ENCODE peak calls at places on chromosomes 16 and 17, in eight cellular contexts. One of them, this sample, is unnamed. For H3K4me1, the result is how much of the 10 kb centered on the place peaks cover.

GRCh38 chr16:77860944-77861343 is 72.6 kb downstream of the VAT1L start:
- DNase-seq in cardiac muscle cell: no peak
- DNase-seq in testis: no peak
- DNase-seq in heart left ventricle: no peak
- DNase-seq in OCI-LY7: no peak
- DNase-seq in A549: no peak
- DNase-seq in PC-3: no peak
- DNase-seq in IMR-90: no peak
- DNase-seq in this sample: no peak

GRCh38 chr16:21338537-21339268 is 60.6 kb upstream of the CRYM start:
- DNase-seq in heart left ventricle: no peak
- DNase-seq in PC-3: no peak
- DNase-seq in IMR-90: no peak
- DNase-seq in OCI-LY7: no peak
- DNase-seq in A549: no peak
- DNase-seq in cardiac muscle cell: no peak
- DNase-seq in testis: no peak
- DNase-seq in this sample: no peak

GRCh38 chr16:67708368-67708771 is 10.7 kb downstream of the GFOD2 start:
- DNase-seq in testis: no peak
- DNase-seq in heart left ventricle: no peak
- DNase-seq in cardiac muscle cell: no peak
- DNase-seq in OCI-LY7: no peak
- DNase-seq in A549: no peak
- DNase-seq in PC-3: peak
- DNase-seq in IMR-90: peak
- DNase-seq in this sample: no peak

GRCh38 chr16:30434852-30435251 is 5.0 kb upstream of the DCTPP1 start:
- DNase-seq in testis: no peak
- DNase-seq in OCI-LY7: no peak
- DNase-seq in heart left ventricle: no peak
- DNase-seq in IMR-90: no peak
- DNase-seq in A549: no peak
- DNase-seq in cardiac muscle cell: no peak
- DNase-seq in PC-3: no peak
- DNase-seq in this sample: no peak

GRCh38 chr17:72118588-72119279 is 2.1 kb upstream of the SOX9 start:
- DNase-seq in PC-3: peak
- DNase-seq in A549: peak
- DNase-seq in heart left ventricle: peak
- DNase-seq in OCI-LY7: peak
- DNase-seq in IMR-90: peak
- DNase-seq in cardiac muscle cell: peak
- DNase-seq in testis: peak
- DNase-seq in this sample: peak

GRCh38 chr16:89210165-89210903 is 7.2 kb upstream of the ZNF778 start:
- DNase-seq in PC-3: no peak
- DNase-seq in IMR-90: no peak
- DNase-seq in OCI-LY7: no peak
- DNase-seq in cardiac muscle cell: no peak
- DNase-seq in A549: no peak
- DNase-seq in heart left ventricle: no peak
- DNase-seq in testis: no peak
- DNase-seq in this sample: no peak

GRCh38 chr17:7885357-7886226 is 3.0 kb upstream of the CHD3 start:
- DNase-seq in OCI-LY7: peak
- DNase-seq in IMR-90: peak
- DNase-seq in PC-3: peak
- DNase-seq in cardiac muscle cell: peak
- DNase-seq in testis: peak
- DNase-seq in heart left ventricle: peak
- DNase-seq in A549: peak
- DNase-seq in this sample: peak

GRCh38 chr17:48961516-48962233 is 6.7 kb downstream of the GIP start:
- DNase-seq in heart left ventricle: no peak
- DNase-seq in IMR-90: peak
- DNase-seq in A549: peak
- DNase-seq in OCI-LY7: no peak
- DNase-seq in cardiac muscle cell: peak
- DNase-seq in testis: no peak
- DNase-seq in PC-3: peak
- DNase-seq in this sample: no peak

GRCh38 chr17:48025040-48025903 is 12.3 kb downstream of the COPZ2 start:
- DNase-seq in cardiac muscle cell: peak
- DNase-seq in PC-3: peak
- DNase-seq in testis: peak
- DNase-seq in heart left ventricle: peak
- DNase-seq in A549: peak
- DNase-seq in IMR-90: peak
- DNase-seq in OCI-LY7: peak
- DNase-seq in this sample: peak

GRCh38 chr16:81446318-81447275 is 2.0 kb downstream of the CMIP start:
- DNase-seq in testis: no peak
- DNase-seq in A549: peak
- DNase-seq in cardiac muscle cell: no peak
- DNase-seq in IMR-90: peak
- DNase-seq in heart left ventricle: no peak
- DNase-seq in OCI-LY7: peak
- DNase-seq in PC-3: peak
- DNase-seq in this sample: no peak

GRCh38 chr17:43759836-43760235 is 1.2 kb upstream of the SOST start:
- DNase-seq in IMR-90: no peak
- DNase-seq in A549: no peak
- DNase-seq in PC-3: peak
- DNase-seq in cardiac muscle cell: no peak
- DNase-seq in testis: no peak
- DNase-seq in heart left ventricle: no peak
- DNase-seq in OCI-LY7: no peak
- DNase-seq in this sample: no peak

GRCh38 chr16:56510544-56510943 is 9.3 kb downstream of the BBS2 start:
- DNase-seq in PC-3: no peak
- DNase-seq in OCI-LY7: no peak
- DNase-seq in testis: no peak
- DNase-seq in cardiac muscle cell: no peak
- DNase-seq in IMR-90: no peak
- DNase-seq in A549: no peak
- DNase-seq in heart left ventricle: no peak
- DNase-seq in this sample: no peak

GRCh38 chr16:72961115-72961832 is 86.7 kb downstream of the ZFHX3 start:
- DNase-seq in PC-3: peak
- DNase-seq in testis: no peak
- DNase-seq in A549: peak
- DNase-seq in OCI-LY7: no peak
- DNase-seq in IMR-90: peak
- DNase-seq in cardiac muscle cell: no peak
- DNase-seq in heart left ventricle: no peak
- DNase-seq in this sample: peak

DNA sequence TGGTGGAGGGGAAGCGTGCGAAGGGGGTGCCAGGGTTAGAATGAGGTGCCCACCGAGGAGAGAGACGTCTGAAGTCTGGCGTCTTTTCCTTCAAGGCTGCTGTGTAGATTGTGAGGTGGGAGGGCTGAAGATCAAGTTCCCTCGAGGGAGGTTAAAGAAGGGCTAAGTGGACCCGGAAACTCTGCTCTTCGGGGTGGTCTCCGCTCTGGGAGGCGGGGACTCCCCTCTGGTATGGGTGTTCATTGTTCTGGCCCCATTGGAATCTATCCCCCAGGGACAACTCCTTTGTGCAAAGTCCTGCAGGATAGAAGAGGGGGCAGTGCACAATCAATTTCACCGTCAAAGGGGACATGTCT is 627 bp upstream of the RAB34 start:
- DNase-seq in A549: no peak
- DNase-seq in OCI-LY7: no peak
- DNase-seq in PC-3: no peak
- DNase-seq in heart left ventricle: no peak
- DNase-seq in IMR-90: no peak
- DNase-seq in cardiac muscle cell: peak
- DNase-seq in testis: no peak
- DNase-seq in this sample: peak
- H3K4me1 ChIP-seq in A549: under half
- H3K4me1 ChIP-seq in OCI-LY7: under half
- H3K4me1 ChIP-seq in PC-3: under half
- H3K4me1 ChIP-seq in heart left ventricle: half or more
- H3K4me1 ChIP-seq in IMR-90: under half
- H3K4me1 ChIP-seq in cardiac muscle cell: under half
- H3K4me1 ChIP-seq in testis: under half
- H3K4me1 ChIP-seq in this sample: under half

DNA sequence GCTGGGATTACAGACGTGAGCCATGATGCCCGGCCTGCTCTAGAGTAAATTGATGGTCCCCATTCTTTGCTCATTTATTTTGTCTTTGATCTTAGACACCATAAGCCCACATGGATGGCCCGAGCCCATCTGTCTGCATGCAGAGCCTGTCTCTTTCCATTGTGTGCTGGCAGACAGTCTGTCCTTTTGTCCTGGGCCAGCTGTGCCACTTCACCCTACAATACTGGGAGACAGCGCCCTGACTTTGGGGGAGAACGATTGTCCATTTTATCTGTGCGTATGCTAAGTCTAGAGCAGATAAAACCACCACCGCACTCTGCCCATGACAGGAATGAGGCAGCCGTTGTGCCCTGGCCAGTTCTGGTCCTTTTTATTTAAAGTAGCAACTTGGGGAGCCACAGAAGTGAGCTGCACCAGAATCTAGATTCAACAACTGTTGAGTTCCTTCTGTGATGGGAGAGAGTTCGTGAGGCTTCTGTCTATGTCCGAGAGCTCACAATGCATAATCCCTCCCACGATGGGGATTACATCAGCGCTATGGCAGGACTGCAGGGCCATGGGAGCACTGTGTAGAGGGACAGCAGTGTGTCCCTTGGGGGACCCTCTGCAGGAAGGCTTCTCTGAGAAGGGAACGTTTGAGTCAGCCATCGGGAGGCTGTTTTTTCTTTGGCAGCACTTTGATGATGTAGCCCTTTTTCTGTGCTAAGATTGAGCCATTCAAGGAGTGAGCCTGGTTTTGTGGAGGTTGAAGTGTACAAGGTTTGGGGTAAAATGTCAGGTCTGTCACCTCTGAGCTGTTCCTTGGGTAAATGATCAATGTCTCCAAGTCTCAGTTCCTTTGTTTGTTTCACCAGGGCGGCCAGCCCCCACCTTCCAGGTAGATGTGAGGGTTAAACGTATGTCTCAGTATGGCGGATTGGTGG is 13.0 kb downstream of the SNX29 start:
- DNase-seq in testis: no peak
- DNase-seq in IMR-90: no peak
- DNase-seq in cardiac muscle cell: no peak
- DNase-seq in A549: no peak
- DNase-seq in OCI-LY7: no peak
- DNase-seq in heart left ventricle: peak
- DNase-seq in PC-3: no peak
- DNase-seq in this sample: no peak
- H3K4me1 ChIP-seq in testis: under half
- H3K4me1 ChIP-seq in IMR-90: under half
- H3K4me1 ChIP-seq in cardiac muscle cell: under half
- H3K4me1 ChIP-seq in A549: under half
- H3K4me1 ChIP-seq in OCI-LY7: under half
- H3K4me1 ChIP-seq in heart left ventricle: under half
- H3K4me1 ChIP-seq in PC-3: under half
- H3K4me1 ChIP-seq in this sample: under half

GRCh38 chr17:21373696-21374454 is 2.3 kb upstream of the KCNJ12 start:
- DNase-seq in heart left ventricle: no peak
- DNase-seq in A549: no peak
- DNase-seq in PC-3: no peak
- DNase-seq in IMR-90: no peak
- DNase-seq in OCI-LY7: no peak
- DNase-seq in testis: no peak
- DNase-seq in cardiac muscle cell: no peak
- DNase-seq in this sample: no peak

GRCh38 chr17:21374455-21375161 is 1.5 kb upstream of the KCNJ12 start:
- DNase-seq in IMR-90: no peak
- DNase-seq in heart left ventricle: no peak
- DNase-seq in A549: no peak
- DNase-seq in PC-3: peak
- DNase-seq in testis: no peak
- DNase-seq in OCI-LY7: peak
- DNase-seq in cardiac muscle cell: no peak
- DNase-seq in this sample: peak

GRCh38 chr17:21372256-21372954 is 3.8 kb upstream of the KCNJ12 start:
- DNase-seq in testis: no peak
- DNase-seq in OCI-LY7: peak
- DNase-seq in A549: no peak
- DNase-seq in heart left ventricle: no peak
- DNase-seq in PC-3: no peak
- DNase-seq in cardiac muscle cell: no peak
- DNase-seq in IMR-90: no peak
- DNase-seq in this sample: no peak

GRCh38 chr17:21371511-21372081 is 4.6 kb upstream of the KCNJ12 start:
- DNase-seq in PC-3: no peak
- DNase-seq in testis: no peak
- DNase-seq in heart left ventricle: no peak
- DNase-seq in OCI-LY7: no peak
- DNase-seq in IMR-90: no peak
- DNase-seq in cardiac muscle cell: no peak
- DNase-seq in A549: no peak
- DNase-seq in this sample: no peak

GRCh38 chr17:21373034-21373433 is 3.1 kb upstream of the KCNJ12 start:
- DNase-seq in heart left ventricle: no peak
- DNase-seq in IMR-90: no peak
- DNase-seq in A549: no peak
- DNase-seq in OCI-LY7: peak
- DNase-seq in PC-3: no peak
- DNase-seq in cardiac muscle cell: no peak
- DNase-seq in testis: no peak
- DNase-seq in this sample: no peak
- H3K4me1 ChIP-seq in heart left ventricle: under half
- H3K4me1 ChIP-seq in IMR-90: under half
- H3K4me1 ChIP-seq in A549: under half
- H3K4me1 ChIP-seq in OCI-LY7: under half
- H3K4me1 ChIP-seq in PC-3: under half
- H3K4me1 ChIP-seq in cardiac muscle cell: under half
- H3K4me1 ChIP-seq in testis: under half
- H3K4me1 ChIP-seq in this sample: under half

GRCh38 chr17:36932383-36933173 is 4.7 kb upstream of the LHX1 start:
- DNase-seq in PC-3: no peak
- DNase-seq in A549: no peak
- DNase-seq in cardiac muscle cell: no peak
- DNase-seq in heart left ventricle: no peak
- DNase-seq in testis: no peak
- DNase-seq in IMR-90: no peak
- DNase-seq in OCI-LY7: no peak
- DNase-seq in this sample: no peak

GRCh38 chr17:36930501-36930900 is 6.8 kb upstream of the LHX1 start:
- DNase-seq in PC-3: no peak
- DNase-seq in cardiac muscle cell: no peak
- DNase-seq in IMR-90: no peak
- DNase-seq in heart left ventricle: no peak
- DNase-seq in testis: no peak
- DNase-seq in A549: no peak
- DNase-seq in OCI-LY7: no peak
- DNase-seq in this sample: no peak

GRCh38 chr17:36933174-36934143 is 3.8 kb upstream of the LHX1 start:
- DNase-seq in A549: no peak
- DNase-seq in heart left ventricle: no peak
- DNase-seq in PC-3: no peak
- DNase-seq in cardiac muscle cell: no peak
- DNase-seq in OCI-LY7: no peak
- DNase-seq in testis: no peak
- DNase-seq in IMR-90: no peak
- DNase-seq in this sample: no peak

GRCh38 chr17:36931096-36931696 is 6.1 kb upstream of the LHX1 start:
- DNase-seq in PC-3: no peak
- DNase-seq in OCI-LY7: no peak
- DNase-seq in IMR-90: no peak
- DNase-seq in A549: no peak
- DNase-seq in testis: no peak
- DNase-seq in heart left ventricle: no peak
- DNase-seq in cardiac muscle cell: no peak
- DNase-seq in this sample: no peak

GRCh38 chr17:36931697-36932382 is 5.4 kb upstream of the LHX1 start:
- DNase-seq in A549: no peak
- DNase-seq in testis: no peak
- DNase-seq in OCI-LY7: no peak
- DNase-seq in IMR-90: no peak
- DNase-seq in PC-3: no peak
- DNase-seq in heart left ventricle: no peak
- DNase-seq in cardiac muscle cell: no peak
- DNase-seq in this sample: no peak
- H3K4me1 ChIP-seq in A549: under half
- H3K4me1 ChIP-seq in testis: under half
- H3K4me1 ChIP-seq in OCI-LY7: under half
- H3K4me1 ChIP-seq in IMR-90: under half
- H3K4me1 ChIP-seq in PC-3: under half
- H3K4me1 ChIP-seq in heart left ventricle: half or more
- H3K4me1 ChIP-seq in cardiac muscle cell: under half
- H3K4me1 ChIP-seq in this sample: under half